ENCODE peak calls at places on chromosomes 4 and X, in ten cellular contexts. One of them, this sample, is unnamed.

GRCh38 chr4:124941267-124941666 is 228.7 kb upstream of the ANKRD50 start:
- DNase-seq in T-helper 9 cell: no peak
- DNase-seq in epithelial cell of proximal tubule: no peak
- DNase-seq in PC-3: peak
- DNase-seq in IMR-90: peak
- DNase-seq in stimulated activated CD4-positive, alpha-beta T cell treated with anti-CD3 and anti-CD28 coated beads, Interleukin-15, amount 100 ng/mL, for 1 hour: no peak
- DNase-seq in GM13977: no peak
- DNase-seq in AG09309: no peak
- DNase-seq in activated CD8-positive, alpha-beta memory T cell treated with anti-CD3 and anti-CD28 coated beads for 48 hours: no peak
- DNase-seq in A549: no peak
- DNase-seq in this sample: no peak

GRCh38 chrX:123773258-123773978 is 40.6 kb upstream of the THOC2 start:
- DNase-seq in T-helper 9 cell: no peak
- DNase-seq in epithelial cell of proximal tubule: no peak
- DNase-seq in PC-3: no peak
- DNase-seq in IMR-90: no peak
- DNase-seq in stimulated activated CD4-positive, alpha-beta T cell treated with anti-CD3 and anti-CD28 coated beads, Interleukin-15, amount 100 ng/mL, for 1 hour: no peak
- DNase-seq in GM13977: no peak
- DNase-seq in AG09309: no peak
- DNase-seq in activated CD8-positive, alpha-beta memory T cell treated with anti-CD3 and anti-CD28 coated beads for 48 hours: no peak
- DNase-seq in A549: no peak
- DNase-seq in this sample: no peak

GRCh38 chr4:165684177-165684870 is 188.7 kb upstream of the TLL1 start:
- DNase-seq in T-helper 9 cell: no peak
- DNase-seq in epithelial cell of proximal tubule: peak
- DNase-seq in PC-3: peak
- DNase-seq in IMR-90: no peak
- DNase-seq in stimulated activated CD4-positive, alpha-beta T cell treated with anti-CD3 and anti-CD28 coated beads, Interleukin-15, amount 100 ng/mL, for 1 hour: no peak
- DNase-seq in GM13977: no peak
- DNase-seq in AG09309: peak
- DNase-seq in activated CD8-positive, alpha-beta memory T cell treated with anti-CD3 and anti-CD28 coated beads for 48 hours: no peak
- DNase-seq in A549: no peak
- DNase-seq in this sample: no peak

GRCh38 chr4:55866290-55866907 is 13.0 kb downstream of the EXOC1 start:
- DNase-seq in T-helper 9 cell: no peak
- DNase-seq in epithelial cell of proximal tubule: peak
- DNase-seq in PC-3: peak
- DNase-seq in IMR-90: peak
- DNase-seq in stimulated activated CD4-positive, alpha-beta T cell treated with anti-CD3 and anti-CD28 coated beads, Interleukin-15, amount 100 ng/mL, for 1 hour: no peak
- DNase-seq in GM13977: no peak
- DNase-seq in AG09309: peak
- DNase-seq in activated CD8-positive, alpha-beta memory T cell treated with anti-CD3 and anti-CD28 coated beads for 48 hours: no peak
- DNase-seq in A549: no peak
- DNase-seq in this sample: peak

GRCh38 chr4:46909078-46909477 is at the start of gene COX7B2:
- DNase-seq in T-helper 9 cell: no peak
- DNase-seq in epithelial cell of proximal tubule: no peak
- DNase-seq in PC-3: peak
- DNase-seq in IMR-90: no peak
- DNase-seq in stimulated activated CD4-positive, alpha-beta T cell treated with anti-CD3 and anti-CD28 coated beads, Interleukin-15, amount 100 ng/mL, for 1 hour: no peak
- DNase-seq in GM13977: no peak
- DNase-seq in AG09309: no peak
- DNase-seq in activated CD8-positive, alpha-beta memory T cell treated with anti-CD3 and anti-CD28 coated beads for 48 hours: no peak
- DNase-seq in A549: no peak
- DNase-seq in this sample: no peak

GRCh38 chr4:30586850-30587249 is 133.3 kb upstream of the PCDH7 start:
- DNase-seq in T-helper 9 cell: no peak
- DNase-seq in epithelial cell of proximal tubule: no peak
- DNase-seq in PC-3: no peak
- DNase-seq in IMR-90: no peak
- DNase-seq in stimulated activated CD4-positive, alpha-beta T cell treated with anti-CD3 and anti-CD28 coated beads, Interleukin-15, amount 100 ng/mL, for 1 hour: no peak
- DNase-seq in GM13977: no peak
- DNase-seq in AG09309: no peak
- DNase-seq in activated CD8-positive, alpha-beta memory T cell treated with anti-CD3 and anti-CD28 coated beads for 48 hours: no peak
- DNase-seq in A549: no peak
- DNase-seq in this sample: no peak

GRCh38 chr4:184387351-184387750 is 87.0 kb downstream of the IRF2 start:
- DNase-seq in T-helper 9 cell: no peak
- DNase-seq in epithelial cell of proximal tubule: no peak
- DNase-seq in PC-3: no peak
- DNase-seq in IMR-90: no peak
- DNase-seq in stimulated activated CD4-positive, alpha-beta T cell treated with anti-CD3 and anti-CD28 coated beads, Interleukin-15, amount 100 ng/mL, for 1 hour: no peak
- DNase-seq in GM13977: peak
- DNase-seq in AG09309: no peak
- DNase-seq in activated CD8-positive, alpha-beta memory T cell treated with anti-CD3 and anti-CD28 coated beads for 48 hours: no peak
- DNase-seq in A549: no peak
- DNase-seq in this sample: no peak

GRCh38 chr4:4443821-4444220 is 56.9 kb downstream of the NSG1 start:
- DNase-seq in T-helper 9 cell: no peak
- DNase-seq in epithelial cell of proximal tubule: peak
- DNase-seq in PC-3: peak
- DNase-seq in IMR-90: peak
- DNase-seq in stimulated activated CD4-positive, alpha-beta T cell treated with anti-CD3 and anti-CD28 coated beads, Interleukin-15, amount 100 ng/mL, for 1 hour: no peak
- DNase-seq in GM13977: no peak
- DNase-seq in AG09309: no peak
- DNase-seq in activated CD8-positive, alpha-beta memory T cell treated with anti-CD3 and anti-CD28 coated beads for 48 hours: no peak
- DNase-seq in A549: no peak
- DNase-seq in this sample: peak

GRCh38 chr4:10107111-10108091 is 9.2 kb downstream of the WDR1 start:
- DNase-seq in T-helper 9 cell: no peak
- DNase-seq in epithelial cell of proximal tubule: no peak
- DNase-seq in PC-3: peak
- DNase-seq in IMR-90: peak
- DNase-seq in stimulated activated CD4-positive, alpha-beta T cell treated with anti-CD3 and anti-CD28 coated beads, Interleukin-15, amount 100 ng/mL, for 1 hour: no peak
- DNase-seq in GM13977: no peak
- DNase-seq in AG09309: no peak
- DNase-seq in activated CD8-positive, alpha-beta memory T cell treated with anti-CD3 and anti-CD28 coated beads for 48 hours: no peak
- DNase-seq in A549: no peak
- DNase-seq in this sample: no peak

GRCh38 chrX:110026099-110026844 is 23.4 kb downstream of the TMEM164 start:
- DNase-seq in T-helper 9 cell: no peak
- DNase-seq in epithelial cell of proximal tubule: no peak
- DNase-seq in PC-3: peak
- DNase-seq in IMR-90: no peak
- DNase-seq in stimulated activated CD4-positive, alpha-beta T cell treated with anti-CD3 and anti-CD28 coated beads, Interleukin-15, amount 100 ng/mL, for 1 hour: no peak
- DNase-seq in GM13977: no peak
- DNase-seq in AG09309: no peak
- DNase-seq in activated CD8-positive, alpha-beta memory T cell treated with anti-CD3 and anti-CD28 coated beads for 48 hours: no peak
- DNase-seq in A549: no peak
- DNase-seq in this sample: no peak

GRCh38 chr4:78862314-78862737 is 76.9 kb downstream of the PAQR3 start:
- DNase-seq in T-helper 9 cell: no peak
- DNase-seq in epithelial cell of proximal tubule: peak
- DNase-seq in PC-3: no peak
- DNase-seq in IMR-90: no peak
- DNase-seq in stimulated activated CD4-positive, alpha-beta T cell treated with anti-CD3 and anti-CD28 coated beads, Interleukin-15, amount 100 ng/mL, for 1 hour: no peak
- DNase-seq in GM13977: no peak
- DNase-seq in AG09309: no peak
- DNase-seq in activated CD8-positive, alpha-beta memory T cell treated with anti-CD3 and anti-CD28 coated beads for 48 hours: no peak
- DNase-seq in A549: no peak
- DNase-seq in this sample: no peak

GRCh38 chrX:3518870-3519269 is 172.4 kb upstream of the MXRA5 start:
- DNase-seq in T-helper 9 cell: no peak
- DNase-seq in epithelial cell of proximal tubule: no peak
- DNase-seq in PC-3: peak
- DNase-seq in IMR-90: peak
- DNase-seq in stimulated activated CD4-positive, alpha-beta T cell treated with anti-CD3 and anti-CD28 coated beads, Interleukin-15, amount 100 ng/mL, for 1 hour: no peak
- DNase-seq in GM13977: no peak
- DNase-seq in AG09309: peak
- DNase-seq in activated CD8-positive, alpha-beta memory T cell treated with anti-CD3 and anti-CD28 coated beads for 48 hours: no peak
- DNase-seq in A549: peak
- DNase-seq in this sample: peak

GRCh38 chrX:64206556-64207162 is 1.2 kb upstream of the AMER1 start:
- DNase-seq in T-helper 9 cell: no peak
- DNase-seq in epithelial cell of proximal tubule: no peak
- DNase-seq in PC-3: no peak
- DNase-seq in IMR-90: peak
- DNase-seq in stimulated activated CD4-positive, alpha-beta T cell treated with anti-CD3 and anti-CD28 coated beads, Interleukin-15, amount 100 ng/mL, for 1 hour: no peak
- DNase-seq in GM13977: no peak
- DNase-seq in AG09309: no peak
- DNase-seq in activated CD8-positive, alpha-beta memory T cell treated with anti-CD3 and anti-CD28 coated beads for 48 hours: no peak
- DNase-seq in A549: no peak
- DNase-seq in this sample: peak

GRCh38 chr4:98929341-98930267 is 671 bp upstream of the EIF4E start:
- DNase-seq in T-helper 9 cell: peak
- DNase-seq in epithelial cell of proximal tubule: peak
- DNase-seq in PC-3: peak
- DNase-seq in IMR-90: peak
- DNase-seq in stimulated activated CD4-positive, alpha-beta T cell treated with anti-CD3 and anti-CD28 coated beads, Interleukin-15, amount 100 ng/mL, for 1 hour: peak
- DNase-seq in GM13977: peak
- DNase-seq in AG09309: peak
- DNase-seq in activated CD8-positive, alpha-beta memory T cell treated with anti-CD3 and anti-CD28 coated beads for 48 hours: peak
- DNase-seq in A549: peak
- DNase-seq in this sample: peak

GRCh38 chr4:159003420-159004253 is 99.2 kb upstream of the RAPGEF2 start:
- DNase-seq in T-helper 9 cell: no peak
- DNase-seq in epithelial cell of proximal tubule: no peak
- DNase-seq in PC-3: no peak
- DNase-seq in IMR-90: peak
- DNase-seq in stimulated activated CD4-positive, alpha-beta T cell treated with anti-CD3 and anti-CD28 coated beads, Interleukin-15, amount 100 ng/mL, for 1 hour: no peak
- DNase-seq in GM13977: no peak
- DNase-seq in AG09309: no peak
- DNase-seq in activated CD8-positive, alpha-beta memory T cell treated with anti-CD3 and anti-CD28 coated beads for 48 hours: no peak
- DNase-seq in A549: no peak
- DNase-seq in this sample: no peak

GRCh38 chr4:55768291-55768690 is 51.3 kb upstream of the EXOC1L start:
- DNase-seq in T-helper 9 cell: no peak
- DNase-seq in epithelial cell of proximal tubule: no peak
- DNase-seq in PC-3: peak
- DNase-seq in IMR-90: peak
- DNase-seq in stimulated activated CD4-positive, alpha-beta T cell treated with anti-CD3 and anti-CD28 coated beads, Interleukin-15, amount 100 ng/mL, for 1 hour: no peak
- DNase-seq in GM13977: no peak
- DNase-seq in AG09309: peak
- DNase-seq in activated CD8-positive, alpha-beta memory T cell treated with anti-CD3 and anti-CD28 coated beads for 48 hours: no peak
- DNase-seq in A549: no peak
- DNase-seq in this sample: peak

GRCh38 chr4:173274744-173275143 is 59.4 kb downstream of the HMGB2 start:
- DNase-seq in T-helper 9 cell: no peak
- DNase-seq in epithelial cell of proximal tubule: no peak
- DNase-seq in PC-3: no peak
- DNase-seq in IMR-90: no peak
- DNase-seq in stimulated activated CD4-positive, alpha-beta T cell treated with anti-CD3 and anti-CD28 coated beads, Interleukin-15, amount 100 ng/mL, for 1 hour: no peak
- DNase-seq in GM13977: no peak
- DNase-seq in AG09309: no peak
- DNase-seq in activated CD8-positive, alpha-beta memory T cell treated with anti-CD3 and anti-CD28 coated beads for 48 hours: no peak
- DNase-seq in A549: no peak
- DNase-seq in this sample: no peak

GRCh38 chrX:71870337-71871098 is 40.1 kb upstream of the NHSL2 start:
- DNase-seq in T-helper 9 cell: no peak
- DNase-seq in epithelial cell of proximal tubule: no peak
- DNase-seq in PC-3: peak
- DNase-seq in IMR-90: no peak
- DNase-seq in stimulated activated CD4-positive, alpha-beta T cell treated with anti-CD3 and anti-CD28 coated beads, Interleukin-15, amount 100 ng/mL, for 1 hour: no peak
- DNase-seq in GM13977: no peak
- DNase-seq in AG09309: no peak
- DNase-seq in activated CD8-positive, alpha-beta memory T cell treated with anti-CD3 and anti-CD28 coated beads for 48 hours: no peak
- DNase-seq in A549: peak
- DNase-seq in this sample: peak

GRCh38 chrX:47560179-47560830 is 700 bp upstream of the ARAF start:
- DNase-seq in T-helper 9 cell: no peak
- DNase-seq in epithelial cell of proximal tubule: no peak
- DNase-seq in PC-3: no peak
- DNase-seq in IMR-90: peak
- DNase-seq in stimulated activated CD4-positive, alpha-beta T cell treated with anti-CD3 and anti-CD28 coated beads, Interleukin-15, amount 100 ng/mL, for 1 hour: no peak
- DNase-seq in GM13977: no peak
- DNase-seq in AG09309: no peak
- DNase-seq in activated CD8-positive, alpha-beta memory T cell treated with anti-CD3 and anti-CD28 coated beads for 48 hours: no peak
- DNase-seq in A549: no peak
- DNase-seq in this sample: peak

GRCh38 chr4:42906906-42907774 is 14.6 kb downstream of the GRXCR1 start:
- DNase-seq in T-helper 9 cell: no peak
- DNase-seq in epithelial cell of proximal tubule: peak
- DNase-seq in PC-3: peak
- DNase-seq in IMR-90: no peak
- DNase-seq in stimulated activated CD4-positive, alpha-beta T cell treated with anti-CD3 and anti-CD28 coated beads, Interleukin-15, amount 100 ng/mL, for 1 hour: no peak
- DNase-seq in GM13977: no peak
- DNase-seq in AG09309: no peak
- DNase-seq in activated CD8-positive, alpha-beta memory T cell treated with anti-CD3 and anti-CD28 coated beads for 48 hours: no peak
- DNase-seq in A549: no peak
- DNase-seq in this sample: no peak

GRCh38 chrX:135520022-135520552 is 373 bp upstream of the INTS6L start:
- DNase-seq in T-helper 9 cell: no peak
- DNase-seq in epithelial cell of proximal tubule: no peak
- DNase-seq in PC-3: no peak
- DNase-seq in IMR-90: peak
- DNase-seq in stimulated activated CD4-positive, alpha-beta T cell treated with anti-CD3 and anti-CD28 coated beads, Interleukin-15, amount 100 ng/mL, for 1 hour: no peak
- DNase-seq in GM13977: no peak
- DNase-seq in AG09309: no peak
- DNase-seq in activated CD8-positive, alpha-beta memory T cell treated with anti-CD3 and anti-CD28 coated beads for 48 hours: no peak
- DNase-seq in A549: no peak
- DNase-seq in this sample: peak

GRCh38 chr4:189912170-189912569 is 28.5 kb upstream of the FRG1 start:
- DNase-seq in T-helper 9 cell: no peak
- DNase-seq in epithelial cell of proximal tubule: no peak
- DNase-seq in PC-3: peak
- DNase-seq in IMR-90: no peak
- DNase-seq in stimulated activated CD4-positive, alpha-beta T cell treated with anti-CD3 and anti-CD28 coated beads, Interleukin-15, amount 100 ng/mL, for 1 hour: no peak
- DNase-seq in GM13977: no peak
- DNase-seq in AG09309: no peak
- DNase-seq in activated CD8-positive, alpha-beta memory T cell treated with anti-CD3 and anti-CD28 coated beads for 48 hours: no peak
- DNase-seq in A549: no peak
- DNase-seq in this sample: no peak

This sample was measured in mesenchymal stem cell.